ENCODE peak calls at places on chromosomes 6 and 20, in six cellular contexts. F, H, B, V, L and R are unnamed samples.

GRCh38 chr6:41624621-41625365 is 13.5 kb upstream of the MDFI start:
- DNase-seq in F (no peak), H (no peak), B (no peak), V (no peak), L (no peak), R (no peak)

GRCh38 chr6:76885861-76886301 is 577.4 kb downstream of the HTR1B start:
- DNase-seq in F (no peak), H (no peak), B (no peak), V (peak), L (no peak), R (no peak)

GRCh38 chr6:143097224-143097795 is 36.6 kb downstream of the AIG1 start:
- DNase-seq in F (no peak), H (no peak), B (no peak), V (peak), L (peak), R (no peak)

GRCh38 chr6:143896096-143896880 is 32.0 kb downstream of the ZC2HC1B start:
- DNase-seq in F (no peak), H (no peak), B (no peak), V (peak), L (peak), R (no peak)

GRCh38 chr6:161273356-161273751 is 507 bp downstream of the AGPAT4 start:
- DNase-seq in F (no peak), H (peak), B (no peak), V (peak), L (no peak), R (no peak)

GRCh38 chr20:62805365-62805710 is 703 bp downstream of the OGFR start:
- DNase-seq in F (peak), H (no peak), B (peak), V (no peak), L (no peak), R (peak)

GRCh38 chr20:8362457-8362856 is 230.4 kb downstream of the PLCB1 start:
- DNase-seq in F (no peak), H (no peak), B (no peak), V (no peak), L (no peak), R (no peak)

GRCh38 chr6:73713426-73714147 is 17.6 kb downstream of the CD109 start:
- DNase-seq in F (no peak), H (no peak), B (no peak), V (no peak), L (no peak), R (no peak)

GRCh38 chr6:38220069-38220723 is 400.7 kb downstream of the ZFAND3 start:
- DNase-seq in F (no peak), H (no peak), B (no peak), V (no peak), L (no peak), R (no peak)

GRCh38 chr6:37205189-37205996 is 35.4 kb downstream of the PIM1 start:
- DNase-seq in F (no peak), H (no peak), B (no peak), V (no peak), L (no peak), R (peak)

GRCh38 chr6:151807513-151808330 is at the start of gene ESR1:
- DNase-seq in F (peak), H (peak), B (peak), V (peak), L (no peak), R (peak)

GRCh38 chr20:8223096-8223870 is 91.2 kb downstream of the PLCB1 start:
- DNase-seq in F (no peak), H (no peak), B (no peak), V (peak), L (no peak), R (no peak)

GRCh38 chr6:391559-392440 is at the start of gene IRF4:
- DNase-seq in F (peak), H (no peak), B (peak), V (no peak), L (no peak), R (peak)

GRCh38 chr20:43976577-43976976 is 61.9 kb downstream of the TOX2 start:
- DNase-seq in F (peak), H (no peak), B (no peak), V (no peak), L (no peak), R (no peak)